ENCODE peak calls at places on chromosomes 3 and 15, in four cellular contexts. C is GM12878, Z is GM12891, T is K562. O is an unnamed sample.
A peak's percentile ranks its signal among the peaks of the same experiment; 100 is the strongest.

GRCh38 chr3:177056927-177057326 is 140.4 kb downstream of the TBL1XR1 start:
- DNase-seq in C (no peak), Z (no peak), T (no peak), O (no peak)

GRCh38 chr3:13587442-13587841 is 38.5 kb downstream of the FBLN2 start:
- DNase-seq in C (no peak), Z (no peak), T (no peak), O (no peak)

GRCh38 chr15:99703603-99704443 is 29.4 kb downstream of the LYSMD4 start:
- DNase-seq in C (no peak), Z (no peak), T (peak; percentile 23), O (peak; percentile 51)

GRCh38 chr15:59972241-59972640 is 31.9 kb upstream of the FOXB1 start:
- DNase-seq in C (no peak), Z (no peak), T (no peak), O (no peak)

GRCh38 chr3:72137865-72138861 is 353.2 kb upstream of the PROK2 start:
- DNase-seq in C (no peak), Z (no peak), T (peak; percentile 48), O (no peak)

GRCh38 chr3:53252105-53252946 is 3.5 kb downstream of the TKT start:
- DNase-seq in C (no peak), Z (no peak), T (no peak), O (peak; percentile 91)

GRCh38 chr15:50765202-50765967 is at the start of gene SPPL2A:
- DNase-seq in C (no peak), Z (peak; percentile 89), T (peak; percentile 96), O (peak; percentile 87)

GRCh38 chr3:188082040-188082439 is 71.9 kb upstream of the LPP start:
- DNase-seq in C (no peak), Z (no peak), T (no peak), O (no peak)

GRCh38 chr3:71858493-71859127 is 73.7 kb upstream of the PROK2 start:
- DNase-seq in C (no peak), Z (no peak), T (no peak), O (peak; percentile 48)

GRCh38 chr15:85813234-85813633 is 18.5 kb upstream of the KLHL25 start:
- DNase-seq in C (no peak), Z (no peak), T (no peak), O (no peak)

GRCh38 chr3:23594066-23594465 is 211.7 kb upstream of the UBE2E1 start:
- DNase-seq in C (no peak), Z (no peak), T (no peak), O (no peak)

GRCh38 chr3:152395764-152396163 is 127.0 kb downstream of the MBNL1 start:
- DNase-seq in C (no peak), Z (no peak), T (no peak), O (no peak)

GRCh38 chr15:100690032-100690785 is 87.8 kb downstream of the ASB7 start:
- DNase-seq in C (no peak), Z (no peak), T (no peak), O (no peak)

GRCh38 chr3:176651622-176652021 is 545.7 kb downstream of the TBL1XR1 start:
- DNase-seq in C (no peak), Z (no peak), T (no peak), O (no peak)

GRCh38 chr15:98658831-98659699 is 10.7 kb downstream of the IGF1R start:
- DNase-seq in C (peak; percentile 11), Z (peak; percentile 37), T (peak; percentile 48), O (peak; percentile 51)

GRCh38 chr3:42804831-42805821 is 836 bp upstream of the HIGD1A start:
- DNase-seq in C (no peak), Z (no peak), T (peak; percentile 42), O (no peak)

GRCh38 chr3:48151058-48151806 is 37.0 kb downstream of the CDC25A start:
- DNase-seq in C (peak; percentile 43), Z (peak; percentile 58), T (peak; percentile 78), O (peak; percentile 70)

GRCh38 chr3:126105691-126106187 is 21.8 kb upstream of the SLC41A3 start:
- DNase-seq in C (no peak), Z (no peak), T (no peak), O (no peak)

GRCh38 chr3:66480666-66481065 is 20.2 kb downstream of the LRIG1 start:
- DNase-seq in C (peak; percentile 40), Z (no peak), T (no peak), O (no peak)

GRCh38 chr3:30502051-30502741 is 104.2 kb upstream of the TGFBR2 start:
- DNase-seq in C (no peak), Z (no peak), T (no peak), O (no peak)

GRCh38 chr3:171396048-171396447 is 64.2 kb downstream of the TNIK start:
- DNase-seq in C (no peak), Z (no peak), T (no peak), O (no peak)

GRCh38 chr3:111548060-111548459 is 6.1 kb downstream of the CD96 start:
- DNase-seq in C (no peak), Z (no peak), T (no peak), O (no peak)

GRCh38 chr15:78131295-78132021 is at the start of gene CIB2:
- DNase-seq in C (no peak), Z (peak; percentile 96), T (peak; percentile 93), O (peak; percentile 33)

GRCh38 chr3:131192701-131193100 is 166.0 kb downstream of the NEK11 start:
- DNase-seq in C (no peak), Z (no peak), T (no peak), O (no peak)

GRCh38 chr15:80061581-80061980 is 2.1 kb downstream of the ZFAND6 start:
- DNase-seq in C (no peak), Z (no peak), T (no peak), O (no peak)

GRCh38 chr3:41267975-41268640 is 68.8 kb downstream of the CTNNB1 start:
- DNase-seq in C (no peak), Z (no peak), T (peak; percentile 80), O (no peak)

GRCh38 chr15:69524296-69524695 is 71.7 kb downstream of the RPLP1 start:
- DNase-seq in C (no peak), Z (no peak), T (no peak), O (no peak)

GRCh38 chr3:39350714-39351113 is 21.2 kb downstream of the CCR8 start:
- DNase-seq in C (no peak), Z (no peak), T (no peak), O (no peak)

GRCh38 chr3:65604863-65605526 is 433.7 kb downstream of the MAGI1 start:
- DNase-seq in C (no peak), Z (no peak), T (peak; percentile 57), O (no peak)

GRCh38 chr3:40120816-40121215 is 188.7 kb upstream of the EIF1B start:
- DNase-seq in C (no peak), Z (no peak), T (no peak), O (no peak)

GRCh38 chr3:191330309-191330712 is at the start of gene UTS2B:
- DNase-seq in C (no peak), Z (no peak), T (peak; percentile 24), O (no peak)

GRCh38 chr3:171190668-171191067 is 164.1 kb upstream of the SLC2A2 start:
- DNase-seq in C (no peak), Z (no peak), T (no peak), O (no peak)

GRCh38 chr3:64985072-64985471 is 297.3 kb upstream of the ADAMTS9 start:
- DNase-seq in C (no peak), Z (no peak), T (no peak), O (no peak)

GRCh38 chr3:38397320-38397719 is 50.7 kb downstream of the XYLB start:
- DNase-seq in C (no peak), Z (no peak), T (no peak), O (peak; percentile 3)

DNA sequence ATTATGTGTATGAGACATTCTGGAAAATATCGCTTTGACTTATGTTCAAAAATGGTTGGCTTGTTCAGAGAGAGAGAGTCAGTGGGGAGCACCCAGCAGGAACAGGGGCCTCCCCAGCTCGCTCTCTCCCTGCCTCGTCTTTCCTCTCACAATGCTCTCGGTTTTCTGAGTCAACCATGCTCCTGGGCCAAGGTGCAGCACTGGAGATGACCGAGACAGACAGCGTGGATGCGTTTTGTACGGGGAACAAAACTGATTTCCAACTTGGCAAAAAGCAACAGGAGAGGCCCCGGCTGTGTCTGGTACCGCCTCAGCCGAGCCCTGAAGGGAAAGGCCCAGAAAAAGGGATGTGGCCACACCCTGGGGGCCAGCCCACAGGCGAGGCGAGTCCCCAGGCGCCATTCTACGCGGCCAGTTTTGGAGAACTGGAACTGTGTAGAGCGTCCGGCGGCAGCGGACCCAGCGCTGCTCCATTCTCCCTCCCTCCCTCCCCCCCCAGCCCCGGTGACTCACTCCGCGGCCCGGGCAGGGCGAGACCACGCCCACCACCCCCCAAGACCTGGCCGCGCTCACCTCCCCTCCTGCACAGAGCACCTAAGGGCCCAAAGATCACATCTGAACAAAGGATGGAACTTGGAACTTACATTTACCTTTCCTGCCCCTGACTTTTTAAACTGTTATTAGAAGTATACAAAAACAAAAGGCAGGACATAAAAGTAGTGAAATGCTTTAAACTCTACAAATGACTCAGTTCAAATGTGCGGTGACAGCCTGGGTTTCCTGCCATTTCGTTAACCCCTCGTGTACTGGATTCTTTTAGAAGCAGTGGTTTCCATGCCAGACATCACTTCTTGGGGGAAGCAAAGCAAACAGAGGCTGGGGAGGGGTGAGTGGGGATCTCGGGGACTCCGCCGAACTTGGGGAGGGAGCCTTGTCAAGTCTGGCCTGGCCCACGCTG is 12.7 kb downstream of the ATP10A start:
- DNase-seq in C (peak; percentile 28), Z (peak; percentile 50), T (peak; percentile 73), O (peak; percentile 6)
- TF ChIP-seq SPI1 in C (peak; percentile 74), Z (peak; percentile 86), T (peak; percentile 7), O (no peak)

GRCh38 chr15:48722764-48723661 is 77.5 kb upstream of the FBN1 start:
- DNase-seq in C (no peak), Z (no peak), T (no peak), O (no peak)
- TF ChIP-seq SPI1 in C (no peak), Z (no peak), T (no peak), O (no peak)

GRCh38 chr3:172647823-172648222 is 63.0 kb downstream of the NCEH1 start:
- DNase-seq in C (no peak), Z (no peak), T (no peak), O (no peak)

GRCh38 chr3:172653004-172653403 is 57.9 kb downstream of the NCEH1 start:
- DNase-seq in C (no peak), Z (no peak), T (no peak), O (no peak)

GRCh38 chr3:172651936-172652595 is 58.8 kb downstream of the NCEH1 start:
- DNase-seq in C (no peak), Z (no peak), T (no peak), O (no peak)

GRCh38 chr3:172648736-172649135 is 62.1 kb downstream of the NCEH1 start:
- DNase-seq in C (no peak), Z (no peak), T (no peak), O (no peak)

DNA sequence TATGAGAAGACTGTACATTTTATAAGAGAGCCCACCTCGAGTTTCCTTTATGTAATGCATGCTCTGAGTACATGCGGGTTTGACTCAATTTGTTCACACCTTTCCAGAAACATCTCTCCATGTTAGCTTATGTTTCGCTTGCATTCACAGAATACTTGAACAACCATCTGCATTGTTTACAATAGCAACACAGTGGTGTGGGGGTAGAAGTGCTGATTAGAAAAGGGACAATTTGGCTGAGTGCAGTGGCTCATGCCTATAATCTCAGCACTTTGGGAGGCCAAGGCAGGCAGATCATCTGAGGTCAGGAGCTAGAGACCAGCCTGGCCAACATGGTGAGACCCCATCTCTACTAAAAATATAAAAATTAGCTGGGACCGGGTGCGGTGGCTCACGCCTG is 60.9 kb downstream of the NCEH1 start:
- DNase-seq in C (no peak), Z (no peak), T (no peak), O (no peak)
- TF ChIP-seq SPI1 in C (no peak), Z (no peak), T (no peak), O (no peak)

DNA sequence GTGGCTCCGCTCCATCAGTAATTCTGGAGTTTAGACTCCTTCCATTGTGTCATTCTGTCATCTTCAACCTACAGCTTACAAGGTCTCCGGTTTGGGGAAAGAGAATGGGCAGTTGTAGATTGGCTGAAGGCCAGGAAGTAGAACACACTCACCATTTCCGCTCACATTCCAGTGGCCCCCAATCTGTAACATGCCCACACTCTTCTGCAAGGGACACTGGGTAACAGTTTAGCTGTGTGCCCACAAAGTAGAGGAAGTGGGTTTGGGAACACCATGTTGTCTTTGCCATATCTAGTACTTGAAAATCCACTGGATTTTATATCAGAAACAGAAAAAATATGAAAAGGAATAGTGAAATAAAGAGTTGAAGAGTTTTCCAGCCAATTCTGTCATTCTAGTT is 153.5 kb downstream of the SV2B start:
- DNase-seq in C (no peak), Z (no peak), T (no peak), O (no peak)
- TF ChIP-seq SPI1 in C (no peak), Z (no peak), T (no peak), O (peak; percentile 89)

O was measured in HL-60.